ENCODE peak calls at places on chromosomes 7 and 10, in seven cellular contexts. Z, Q, X, N, A, L and J are unnamed samples.

GRCh38 chr10:121927841-121928527 is at the start of gene ATE1:
- DNase-seq in Z (peak; percentile 79), A (peak; percentile 91), N (peak; percentile 68), Q (peak; percentile 83), L (peak; percentile 89), X (peak; percentile 77), J (peak; percentile 92)

GRCh38 chr10:130721971-130722370 is 585.8 kb downstream of the GLRX3 start:
- DNase-seq in L (no peak), Q (no peak), N (no peak), A (no peak), Z (no peak), X (no peak), J (no peak)

GRCh38 chr7:81598951-81599350 is 170.9 kb downstream of the HGF start:
- DNase-seq in N (no peak), L (no peak), Q (no peak), X (no peak), Z (no peak), A (no peak), J (no peak)

GRCh38 chr7:13282377-13282980 is 595.0 kb downstream of the ARL4A start:
- DNase-seq in A (no peak), Q (peak; percentile 54), X (no peak), N (no peak), L (no peak), Z (peak; percentile 34), J (no peak)

GRCh38 chr7:140674899-140675701 is 2.4 kb downstream of the ADCK2 start:
- DNase-seq in X (peak; percentile 80), Q (peak; percentile 60), L (no peak), N (no peak), A (peak; percentile 57), Z (peak; percentile 50), J (no peak)

GRCh38 chr7:112791465-112792168 is 1.4 kb upstream of the TMEM168 start:
- DNase-seq in L (no peak), X (no peak), N (no peak), A (no peak), Z (no peak), Q (no peak), J (no peak)

GRCh38 chr7:147523056-147523455 is 1067.5 kb upstream of the C7orf33 start:
- DNase-seq in Z (no peak), X (no peak), L (no peak), A (no peak), N (no peak), Q (no peak), J (no peak)

GRCh38 chr10:74896788-74897527 is 70.6 kb downstream of the KAT6B start:
- DNase-seq in Z (no peak), X (no peak), N (no peak), L (no peak), Q (no peak), A (no peak), J (no peak)

GRCh38 chr7:94477878-94478277 is 31.7 kb upstream of the CASD1 start:
- DNase-seq in X (no peak), N (no peak), L (no peak), A (no peak), Z (no peak), Q (no peak), J (no peak)

GRCh38 chr10:43121444-43121843 is 16.8 kb upstream of the CSGALNACT2 start:
- DNase-seq in Q (no peak), Z (no peak), N (no peak), A (peak; percentile 58), L (no peak), X (no peak), J (peak; percentile 50)

GRCh38 chr7:106049139-106049725 is 62.9 kb downstream of the SYPL1 start:
- DNase-seq in A (no peak), X (no peak), Q (peak; percentile 88), Z (no peak), N (no peak), L (no peak), J (no peak)

GRCh38 chr10:78129211-78129610 is 95.5 kb downstream of the RPS24 start:
- DNase-seq in Q (no peak), A (no peak), X (no peak), N (no peak), Z (no peak), L (no peak), J (no peak)

GRCh38 chr10:51007781-51008180 is 66.5 kb upstream of the PRKG1 start:
- DNase-seq in Q (no peak), N (no peak), X (no peak), Z (no peak), A (no peak), L (no peak), J (no peak)

GRCh38 chr7:38453826-38454225 is 177.3 kb downstream of the AMPH start:
- DNase-seq in X (no peak), N (no peak), Z (no peak), A (no peak), Q (no peak), L (no peak), J (no peak)

GRCh38 chr10:52442576-52442975 is 128.5 kb downstream of the DKK1 start:
- DNase-seq in X (no peak), N (no peak), L (no peak), Z (no peak), Q (no peak), A (no peak), J (no peak)

GRCh38 chr7:2632717-2633537 is 1.1 kb downstream of the TTYH3 start:
- DNase-seq in N (peak; percentile 31), Z (no peak), Q (peak; percentile 79), X (peak; percentile 78), L (peak; percentile 58), A (peak; percentile 83), J (peak; percentile 58)